ENCODE peak calls at places on chromosome 14, in six cellular contexts. One of them, this sample, is unnamed.

GRCh38 chr14:26410189-26410685 is 187.6 kb downstream of the NOVA1 start:
- DNase-seq in ureter: no peak
- DNase-seq in mucosa of descending colon: no peak
- DNase-seq in activated T-cell treated with anti-CD3 and anti-CD28 coated beads, Interleukin-2, amount 50 U/mL, for 24 hours: no peak
- DNase-seq in HAP-1: no peak
- DNase-seq in sciatic nerve: no peak
- DNase-seq in this sample: peak; percentile 12

GRCh38 chr14:72463291-72463866 is 430.5 kb downstream of the DPF3 start:
- DNase-seq in ureter: no peak
- DNase-seq in mucosa of descending colon: no peak
- DNase-seq in activated T-cell treated with anti-CD3 and anti-CD28 coated beads, Interleukin-2, amount 50 U/mL, for 24 hours: no peak
- DNase-seq in HAP-1: no peak
- DNase-seq in sciatic nerve: no peak
- DNase-seq in this sample: no peak

GRCh38 chr14:31705731-31706130 is 144.5 kb downstream of the NUBPL start:
- DNase-seq in ureter: no peak
- DNase-seq in mucosa of descending colon: no peak
- DNase-seq in activated T-cell treated with anti-CD3 and anti-CD28 coated beads, Interleukin-2, amount 50 U/mL, for 24 hours: no peak
- DNase-seq in HAP-1: no peak
- DNase-seq in sciatic nerve: no peak
- DNase-seq in this sample: no peak

GRCh38 chr14:63383776-63384367 is 65.1 kb upstream of the GPHB5 start:
- DNase-seq in ureter: no peak
- DNase-seq in mucosa of descending colon: no peak
- DNase-seq in activated T-cell treated with anti-CD3 and anti-CD28 coated beads, Interleukin-2, amount 50 U/mL, for 24 hours: no peak
- DNase-seq in HAP-1: no peak
- DNase-seq in sciatic nerve: no peak
- DNase-seq in this sample: no peak

GRCh38 chr14:36583242-36584166 is 1.1 kb upstream of the NKX2-8 start:
- DNase-seq in ureter: no peak
- DNase-seq in mucosa of descending colon: no peak
- DNase-seq in activated T-cell treated with anti-CD3 and anti-CD28 coated beads, Interleukin-2, amount 50 U/mL, for 24 hours: no peak
- DNase-seq in HAP-1: no peak
- DNase-seq in sciatic nerve: no peak
- DNase-seq in this sample: no peak

GRCh38 chr14:29085546-29085945 is 319.0 kb downstream of the FOXG1 start:
- DNase-seq in ureter: no peak
- DNase-seq in mucosa of descending colon: no peak
- DNase-seq in activated T-cell treated with anti-CD3 and anti-CD28 coated beads, Interleukin-2, amount 50 U/mL, for 24 hours: no peak
- DNase-seq in HAP-1: peak; percentile 28
- DNase-seq in sciatic nerve: no peak
- DNase-seq in this sample: peak; percentile 12

GRCh38 chr14:70027785-70028428 is 148.7 kb downstream of the SMOC1 start:
- DNase-seq in ureter: peak; percentile 81
- DNase-seq in mucosa of descending colon: peak; percentile 79
- DNase-seq in activated T-cell treated with anti-CD3 and anti-CD28 coated beads, Interleukin-2, amount 50 U/mL, for 24 hours: peak; percentile 80
- DNase-seq in HAP-1: peak; percentile 88
- DNase-seq in sciatic nerve: peak; percentile 88
- DNase-seq in this sample: peak; percentile 59

GRCh38 chr14:73741386-73741875 is 27.2 kb upstream of the PNMA1 start:
- DNase-seq in ureter: peak; percentile 88
- DNase-seq in mucosa of descending colon: peak; percentile 89
- DNase-seq in activated T-cell treated with anti-CD3 and anti-CD28 coated beads, Interleukin-2, amount 50 U/mL, for 24 hours: peak; percentile 79
- DNase-seq in HAP-1: no peak
- DNase-seq in sciatic nerve: no peak
- DNase-seq in this sample: no peak

GRCh38 chr14:55851301-55851700 is 266.9 kb upstream of the PELI2 start:
- DNase-seq in ureter: no peak
- DNase-seq in mucosa of descending colon: no peak
- DNase-seq in activated T-cell treated with anti-CD3 and anti-CD28 coated beads, Interleukin-2, amount 50 U/mL, for 24 hours: no peak
- DNase-seq in HAP-1: no peak
- DNase-seq in sciatic nerve: no peak
- DNase-seq in this sample: no peak

GRCh38 chr14:72752034-72752412 is 141.9 kb downstream of the DPF3 start:
- DNase-seq in ureter: no peak
- DNase-seq in mucosa of descending colon: no peak
- DNase-seq in activated T-cell treated with anti-CD3 and anti-CD28 coated beads, Interleukin-2, amount 50 U/mL, for 24 hours: no peak
- DNase-seq in HAP-1: no peak
- DNase-seq in sciatic nerve: no peak
- DNase-seq in this sample: no peak

GRCh38 chr14:69716483-69717187 is 50.3 kb upstream of the SRSF5 start:
- DNase-seq in ureter: no peak
- DNase-seq in mucosa of descending colon: no peak
- DNase-seq in activated T-cell treated with anti-CD3 and anti-CD28 coated beads, Interleukin-2, amount 50 U/mL, for 24 hours: no peak
- DNase-seq in HAP-1: no peak
- DNase-seq in sciatic nerve: no peak
- DNase-seq in this sample: peak; percentile 34

GRCh38 chr14:90639641-90640040 is 176.6 kb downstream of the TTC7B start:
- DNase-seq in ureter: no peak
- DNase-seq in mucosa of descending colon: no peak
- DNase-seq in activated T-cell treated with anti-CD3 and anti-CD28 coated beads, Interleukin-2, amount 50 U/mL, for 24 hours: no peak
- DNase-seq in HAP-1: peak; percentile 58
- DNase-seq in sciatic nerve: no peak
- DNase-seq in this sample: no peak

GRCh38 chr14:104431351-104431928 is 148.1 kb upstream of the C14orf180 start:
- DNase-seq in ureter: no peak
- DNase-seq in mucosa of descending colon: no peak
- DNase-seq in activated T-cell treated with anti-CD3 and anti-CD28 coated beads, Interleukin-2, amount 50 U/mL, for 24 hours: peak; percentile 19
- DNase-seq in HAP-1: no peak
- DNase-seq in sciatic nerve: peak; percentile 39
- DNase-seq in this sample: no peak

GRCh38 chr14:30573203-30573814 is 14.4 kb downstream of the G2E3 start:
- DNase-seq in ureter: no peak
- DNase-seq in mucosa of descending colon: no peak
- DNase-seq in activated T-cell treated with anti-CD3 and anti-CD28 coated beads, Interleukin-2, amount 50 U/mL, for 24 hours: no peak
- DNase-seq in HAP-1: no peak
- DNase-seq in sciatic nerve: no peak
- DNase-seq in this sample: no peak

GRCh38 chr14:88492272-88493089 is 62.3 kb downstream of the PTPN21 start:
- DNase-seq in ureter: peak; percentile 82
- DNase-seq in mucosa of descending colon: peak; percentile 60
- DNase-seq in activated T-cell treated with anti-CD3 and anti-CD28 coated beads, Interleukin-2, amount 50 U/mL, for 24 hours: peak; percentile 48
- DNase-seq in HAP-1: peak; percentile 86
- DNase-seq in sciatic nerve: no peak
- DNase-seq in this sample: peak; percentile 85

GRCh38 chr14:105999361-106000028 is 473.1 kb downstream of the TMEM121 start:
- DNase-seq in ureter: no peak
- DNase-seq in mucosa of descending colon: peak; percentile 73
- DNase-seq in activated T-cell treated with anti-CD3 and anti-CD28 coated beads, Interleukin-2, amount 50 U/mL, for 24 hours: peak; percentile 89
- DNase-seq in HAP-1: peak; percentile 69
- DNase-seq in sciatic nerve: peak; percentile 67
- DNase-seq in this sample: peak; percentile 68

This sample was measured in DMS53.